ENCODE peak calls at places on chromosomes 2 and 18, in ten cellular contexts. L, K, O, N, D, T, W, M, E and H are unnamed samples.

GRCh38 chr2:76678358-76679024 is 843.7 kb downstream of the LRRTM4 start:
- DNase-seq in L (no peak), K (no peak), O (no peak), N (no peak), D (no peak), T (no peak), W (no peak), M (no peak), E (no peak), H (no peak)

GRCh38 chr2:27485496-27485895 is 4.0 kb downstream of the IFT172 start:
- DNase-seq in L (no peak), K (no peak), O (no peak), N (no peak), D (no peak), T (no peak), W (no peak), M (no peak), E (no peak), H (no peak)

GRCh38 chr2:174931724-174932123 is 73.5 kb downstream of the CHN1 start:
- DNase-seq in L (peak), K (peak), O (no peak), N (no peak), D (no peak), T (no peak), W (no peak), M (no peak), E (no peak), H (no peak)

GRCh38 chr18:47931707-47932103 is 1.2 kb upstream of the SMAD2 start:
- DNase-seq in L (no peak), K (peak), O (peak), N (no peak), D (no peak), T (no peak), W (no peak), M (no peak), E (peak), H (no peak)

GRCh38 chr2:162390801-162391200 is 46.9 kb downstream of the GCA start:
- DNase-seq in L (no peak), K (no peak), O (no peak), N (no peak), D (no peak), T (no peak), W (no peak), M (no peak), E (no peak), H (no peak)

GRCh38 chr2:166413255-166413654 is 37.5 kb upstream of the SCN9A start:
- DNase-seq in L (no peak), K (no peak), O (no peak), N (no peak), D (no peak), T (no peak), W (no peak), M (no peak), E (no peak), H (no peak)

GRCh38 chr2:213285404-213285803 is 1.1 kb downstream of the SPAG16 start:
- DNase-seq in L (no peak), K (peak), O (no peak), N (no peak), D (no peak), T (no peak), W (no peak), M (no peak), E (no peak), H (no peak)

GRCh38 chr2:172962824-172963223 is 112.8 kb upstream of the MAP3K20 start:
- DNase-seq in L (peak), K (peak), O (no peak), N (no peak), D (no peak), T (no peak), W (no peak), M (no peak), E (no peak), H (no peak)

GRCh38 chr18:60044290-60045006 is 144.7 kb downstream of the PMAIP1 start:
- DNase-seq in L (no peak), K (peak), O (no peak), N (no peak), D (no peak), T (no peak), W (no peak), M (no peak), E (no peak), H (no peak)

GRCh38 chr18:61921621-61922235 is 28.9 kb upstream of the RNF152 start:
- DNase-seq in L (peak), K (peak), O (no peak), N (no peak), D (no peak), T (no peak), W (no peak), M (no peak), E (no peak), H (no peak)

GRCh38 chr2:39996653-39997080 is 217.6 kb upstream of the THUMPD2 start:
- DNase-seq in L (peak), K (peak), O (no peak), N (no peak), D (no peak), T (no peak), W (no peak), M (no peak), E (no peak), H (no peak)

GRCh38 chr2:33020883-33021282 is 74.1 kb downstream of the LTBP1 start:
- DNase-seq in L (no peak), K (no peak), O (no peak), N (no peak), D (no peak), T (no peak), W (no peak), M (no peak), E (no peak), H (no peak)

GRCh38 chr2:64779117-64779690 is 125.5 kb upstream of the SERTAD2 start:
- DNase-seq in L (peak), K (peak), O (no peak), N (no peak), D (no peak), T (no peak), W (no peak), M (no peak), E (no peak), H (no peak)

DNA sequence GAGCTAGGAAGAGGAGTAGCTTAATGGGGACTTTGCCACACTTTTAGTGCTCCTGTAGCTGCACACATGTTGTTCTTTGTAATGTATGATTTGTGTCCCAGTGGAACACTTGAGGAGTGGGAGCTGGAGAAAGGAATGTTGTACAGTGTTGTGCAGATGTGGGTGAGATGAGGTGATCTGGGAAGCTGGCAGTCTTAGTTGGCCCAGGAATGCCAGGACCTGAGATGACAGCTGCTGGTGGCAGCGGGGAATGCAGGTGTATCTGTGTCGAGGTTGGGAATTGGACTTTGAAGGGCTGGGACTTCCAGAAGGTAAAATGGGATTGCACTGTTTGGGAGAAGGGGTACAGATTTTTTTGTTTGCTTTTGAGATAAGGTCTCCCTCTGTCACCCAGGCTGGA is 23.6 kb downstream of the NEDD4L start:
- DNase-seq in L (no peak), K (no peak), O (no peak), N (no peak), D (no peak), T (no peak), W (no peak), M (no peak), E (no peak), H (no peak)
- TF ChIP-seq CTCF in L (no peak), K (no peak), O (no peak), N (no peak), D (no peak), T (no peak), W (no peak), M (peak), E (no peak), H (no peak)

GRCh38 chr18:54931152-54931551 is 28.1 kb downstream of the CCDC68 start:
- DNase-seq in L (no peak), K (no peak), O (no peak), N (no peak), D (no peak), T (no peak), W (no peak), M (no peak), E (no peak), H (no peak)
- TF ChIP-seq CTCF in L (peak), K (no peak), O (no peak), N (no peak), D (no peak), T (no peak), W (no peak), M (no peak), E (no peak), H (no peak)

DNA sequence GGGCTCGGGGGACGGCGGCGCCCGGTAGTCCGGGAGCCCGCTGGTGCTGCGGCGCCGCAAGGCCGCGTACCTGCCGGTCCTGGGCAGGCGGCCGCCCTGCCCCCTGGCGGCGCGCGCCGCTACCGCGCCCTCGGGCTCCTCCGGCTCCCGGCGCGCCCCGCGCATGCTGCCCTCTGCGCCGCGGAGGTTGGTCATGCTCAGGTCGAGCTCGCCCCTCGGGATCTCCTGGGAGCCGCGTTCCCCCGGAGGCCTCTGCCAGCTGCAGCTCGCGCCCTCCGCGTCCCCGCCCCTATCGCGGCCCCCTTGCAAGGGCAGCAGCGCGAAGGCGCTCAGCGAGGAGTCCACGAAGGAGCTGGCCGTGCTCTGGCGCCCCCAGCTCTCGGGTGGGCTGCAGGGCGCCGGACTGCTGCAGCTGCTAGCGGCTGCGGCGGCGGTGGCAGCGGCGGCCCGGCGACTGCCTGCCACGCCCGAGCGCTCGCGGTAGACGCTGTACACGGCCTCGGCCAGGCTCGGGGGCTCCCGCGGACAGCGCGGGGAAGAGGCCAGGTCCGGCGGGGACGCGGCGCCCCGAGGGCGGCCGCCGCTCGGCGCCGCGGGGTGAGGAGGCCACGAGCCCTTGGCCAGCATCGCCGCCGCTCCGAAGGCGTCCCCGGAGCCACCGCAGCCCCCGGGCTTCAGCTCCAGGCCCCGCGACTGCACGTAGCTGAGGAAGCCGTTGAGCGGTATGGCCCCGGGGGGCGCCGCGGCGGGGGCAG is 4.5 kb downstream of the TMEM200C start:
- DNase-seq in L (no peak), K (peak), O (peak), N (no peak), D (peak), T (no peak), W (peak), M (no peak), E (peak), H (no peak)
- TF ChIP-seq CTCF in L (no peak), K (no peak), O (peak), N (peak), D (no peak), T (no peak), W (peak), M (peak), E (peak), H (no peak)

DNA sequence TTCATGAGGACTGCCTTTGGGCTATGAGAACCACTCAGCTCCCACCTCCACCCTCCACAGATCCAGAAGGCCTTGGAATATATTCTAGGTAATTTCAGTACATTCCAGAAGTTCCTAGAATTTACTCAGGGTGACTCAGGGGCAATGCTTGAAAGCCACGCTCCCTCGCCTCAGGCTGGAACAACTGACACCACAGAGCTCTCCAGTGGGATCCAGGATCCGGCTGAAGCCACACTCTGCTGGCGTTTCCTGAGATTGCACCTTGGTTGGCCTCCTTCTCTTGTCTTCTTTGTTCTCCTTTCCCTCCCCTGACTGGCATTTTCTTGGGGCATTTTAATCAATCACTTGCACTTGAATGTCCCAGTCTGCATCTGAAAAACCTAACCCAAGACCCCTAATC is 92.6 kb upstream of the KCNE4 start:
- DNase-seq in L (peak), K (peak), O (no peak), N (no peak), D (no peak), T (no peak), W (no peak), M (peak), E (no peak), H (no peak)
- TF ChIP-seq CTCF in L (peak), K (peak), O (no peak), N (no peak), D (no peak), T (no peak), W (no peak), M (peak), E (no peak), H (peak)

GRCh38 chr2:127343277-127343676 is 44.5 kb downstream of the MAP3K2 start:
- DNase-seq in L (no peak), K (no peak), O (no peak), N (no peak), D (no peak), T (no peak), W (no peak), M (no peak), E (no peak), H (no peak)
- TF ChIP-seq CTCF in L (no peak), K (no peak), O (no peak), N (no peak), D (no peak), T (no peak), W (no peak), M (no peak), E (no peak), H (no peak)

GRCh38 chr2:124027182-124027581 is 2.1 kb downstream of the CNTNAP5 start:
- DNase-seq in L (peak), K (peak), O (no peak), N (no peak), D (peak), T (no peak), W (no peak), M (no peak), E (no peak), H (no peak)
- TF ChIP-seq CTCF in L (peak), K (peak), O (no peak), N (peak), D (peak), T (no peak), W (peak), M (peak), E (peak), H (no peak)